ENCODE peak calls at places on chromosomes 4 and X, in nine cellular contexts. T is adipocyte; Q is T-helper 2 cell treated with Interferon-gamma antibody and Interleukin-4, amounts not matched to agents 5 μg/mL and 100 μg/mL, for 36 hours; K is T-helper 22 cell; Z is M059J; Y is neural crest cell; M is iPS-NIHi11; L is A549; A is heart left ventricle. N is an unnamed sample.

GRCh38 chrX:48919360-48919821 is 567 bp upstream of the PIM2 start:
- DNase-seq in L (no peak), T (no peak), M (peak; percentile 12), K (no peak), Q (no peak), A (no peak), Y (no peak), Z (no peak), N (no peak)

GRCh38 chrX:39652336-39652735 is 445.4 kb downstream of the BCOR start:
- DNase-seq in M (peak; percentile 44), L (peak; percentile 29), K (no peak), Y (no peak), Q (no peak), Z (peak; percentile 28), A (no peak), T (peak; percentile 31), N (peak; percentile 32)

GRCh38 chr4:3389879-3390840 is 51.6 kb upstream of the HGFAC start:
- DNase-seq in Y (no peak), Z (no peak), A (no peak), Q (no peak), M (peak; percentile 45), T (no peak), L (no peak), K (no peak), N (no peak)

GRCh38 chr4:143344011-143344410 is 7.3 kb downstream of the GAB1 start:
- DNase-seq in Y (peak; percentile 16), A (no peak), Z (no peak), M (no peak), K (no peak), T (no peak), L (no peak), Q (no peak), N (no peak)

GRCh38 chr4:142516686-142517145 is 329.4 kb downstream of the INPP4B start:
- DNase-seq in A (no peak), K (no peak), L (no peak), Y (no peak), T (no peak), M (no peak), Z (peak; percentile 84), Q (no peak), N (no peak)

GRCh38 chrX:12329476-12329875 is 191.2 kb downstream of the FRMPD4 start:
- DNase-seq in Y (no peak), M (no peak), L (no peak), Q (no peak), A (no peak), T (no peak), Z (peak; percentile 65), K (no peak), N (no peak)

GRCh38 chrX:100494570-100494969 is 84.5 kb upstream of the PCDH19 start:
- DNase-seq in Z (no peak), L (no peak), Y (no peak), K (no peak), A (no peak), M (no peak), Q (no peak), T (no peak), N (no peak)

GRCh38 chrX:50838820-50839600 is 25.0 kb upstream of the SHROOM4 start:
- DNase-seq in A (no peak), Q (no peak), K (no peak), M (peak; percentile 16), T (peak; percentile 15), L (no peak), Y (no peak), Z (peak; percentile 87), N (no peak)

GRCh38 chr4:138256608-138257007 is 14.5 kb upstream of the SLC7A11 start:
- DNase-seq in A (no peak), L (no peak), Q (no peak), Y (no peak), T (no peak), Z (no peak), K (no peak), M (no peak), N (no peak)

N was measured in K562.